ENCODE peak calls at places on chromosomes 16 and 17, in five cellular contexts. X is chondrocyte; Y is stimulated activated CD4-positive, alpha-beta T cell treated with anti-CD3 and anti-CD28 coated beads, Interleukin-15, amount 100 ng/mL, for 1 hour; B is body of pancreas; O is activated CD8-positive, alpha-beta memory T cell treated with anti-CD3 and anti-CD28 coated beads for 48 hours. N is an unnamed sample.

GRCh38 chr17:34961093-34961911 is at the start of the genes CCT6B and ZNF830:
- DNase-seq in O (peak), Y (peak), X (peak), B (peak), N (peak)

GRCh38 chr17:43444223-43445008 is 39.4 kb upstream of the DHX8 start:
- DNase-seq in O (no peak), B (peak), X (no peak), Y (no peak), N (no peak)

GRCh38 chr17:39139137-39139516 is 12.3 kb downstream of the PLXDC1 start:
- DNase-seq in O (no peak), B (no peak), X (no peak), Y (no peak), N (no peak)

GRCh38 chr16:51565149-51565548 is 414.1 kb upstream of the SALL1 start:
- DNase-seq in B (no peak), Y (no peak), X (no peak), O (no peak), N (no peak)

GRCh38 chr17:27569884-27570577 is 61.0 kb upstream of the LGALS9 start:
- DNase-seq in Y (no peak), O (no peak), X (no peak), B (peak), N (no peak)

GRCh38 chr17:29243792-29244191 is 2.9 kb upstream of the CRYBA1 start:
- DNase-seq in X (no peak), O (no peak), B (no peak), Y (no peak), N (no peak)

GRCh38 chr17:45277992-45278391 is 16.1 kb upstream of the SPATA32 start:
- DNase-seq in Y (no peak), B (peak), X (no peak), O (no peak), N (no peak)

GRCh38 chr16:13036600-13036999 is 135.2 kb downstream of the SHISA9 start:
- DNase-seq in X (no peak), O (peak), B (peak), Y (no peak), N (no peak)

GRCh38 chr17:187130-187529 is 5.7 kb upstream of the DOC2B start:
- DNase-seq in Y (no peak), O (no peak), X (no peak), B (no peak), N (no peak)

GRCh38 chr16:89958068-89958467 is 9.5 kb downstream of the DEF8 start:
- DNase-seq in O (no peak), B (peak), X (no peak), Y (no peak), N (no peak)

GRCh38 chr16:10892782-10893181 is 15.8 kb downstream of the CIITA start:
- DNase-seq in Y (no peak), X (no peak), O (no peak), B (no peak), N (no peak)

GRCh38 chr17:3318336-3318735 is 20.2 kb upstream of the OR3A1 start:
- DNase-seq in B (no peak), X (no peak), Y (no peak), O (no peak), N (no peak)

GRCh38 chr16:79253100-79253631 is 347.4 kb downstream of the MAF start:
- DNase-seq in X (no peak), Y (no peak), B (peak), O (no peak), N (no peak)

GRCh38 chr17:1347681-1348318 is 52.2 kb downstream of the YWHAE start:
- DNase-seq in O (no peak), X (peak), B (peak), Y (no peak), N (no peak)

GRCh38 chr16:81740163-81740562 is 38.9 kb upstream of the PLCG2 start:
- DNase-seq in B (no peak), Y (no peak), X (no peak), O (no peak), N (no peak)

GRCh38 chr17:27995554-27995953 is 46.9 kb upstream of the NLK start:
- DNase-seq in Y (no peak), B (no peak), O (no peak), X (no peak), N (no peak)

N was measured in left lung.